ENCODE peak calls at places on chromosomes 12 and 14, in five cellular contexts. T is right atrium auricular region, P is cardiac fibroblast, N is PC-3, K is endodermal cell. M is an unnamed sample.

GRCh38 chr12:132651444-132652100 is 33.0 kb downstream of the P2RX2 start:
- DNase-seq in T (no peak), P (no peak), N (no peak), K (no peak), M (no peak)

GRCh38 chr14:96586056-96586455 is 83.9 kb downstream of the PAPOLA start:
- DNase-seq in T (peak; percentile 47), P (no peak), N (no peak), K (no peak), M (no peak)

GRCh38 chr12:28425531-28425930 is 235.3 kb downstream of the CCDC91 start:
- DNase-seq in T (no peak), P (no peak), N (no peak), K (no peak), M (no peak)

GRCh38 chr14:105316563-105316941 is 2.0 kb downstream of the PACS2 start:
- DNase-seq in T (no peak), P (no peak), N (no peak), K (no peak), M (no peak)

GRCh38 chr12:103401421-103401820 is 94.3 kb downstream of the C12orf42 start:
- DNase-seq in T (no peak), P (no peak), N (peak; percentile 84), K (peak; percentile 64), M (no peak)

GRCh38 chr12:11542599-11542998 is 106.9 kb upstream of the ETV6 start:
- DNase-seq in T (no peak), P (no peak), N (no peak), K (no peak), M (no peak)

GRCh38 chr12:96526110-96526509 is 36.7 kb downstream of the CFAP54 start:
- DNase-seq in T (no peak), P (no peak), N (no peak), K (no peak), M (no peak)

GRCh38 chr12:31650927-31651326 is 8.6 kb upstream of the ETFBKMT start:
- DNase-seq in T (no peak), P (peak; percentile 9), N (no peak), K (peak; percentile 32), M (no peak)

GRCh38 chr12:62760779-62761178 is 174.2 kb downstream of the PPM1H start:
- DNase-seq in T (no peak), P (peak; percentile 67), N (no peak), K (no peak), M (no peak)

GRCh38 chr12:121219353-121219986 is 9.5 kb downstream of the P2RX4 start:
- DNase-seq in T (no peak), P (no peak), N (no peak), K (no peak), M (no peak)

GRCh38 chr14:105525861-105526780 is at the start of gene TMEM121:
- DNase-seq in T (no peak), P (no peak), N (no peak), K (peak; percentile 76), M (no peak)

GRCh38 chr14:54120260-54120659 is 163.6 kb upstream of the BMP4 start:
- DNase-seq in T (no peak), P (no peak), N (no peak), K (no peak), M (no peak)

GRCh38 chr12:14836336-14837210 is 6.8 kb downstream of the ART4 start:
- DNase-seq in T (no peak), P (peak; percentile 85), N (peak; percentile 79), K (no peak), M (peak; percentile 41)

GRCh38 chr14:99260652-99261551 is 11.1 kb downstream of the BCL11B start:
- DNase-seq in T (no peak), P (no peak), N (no peak), K (no peak), M (no peak)

GRCh38 chr12:32083489-32083888 is 23.2 kb upstream of the BICD1 start:
- DNase-seq in T (no peak), P (peak; percentile 72), N (peak; percentile 59), K (no peak), M (peak; percentile 47)

GRCh38 chr12:107361970-107362369 is 268.6 kb upstream of the CRY1 start:
- DNase-seq in T (no peak), P (no peak), N (no peak), K (no peak), M (no peak)

DNA sequence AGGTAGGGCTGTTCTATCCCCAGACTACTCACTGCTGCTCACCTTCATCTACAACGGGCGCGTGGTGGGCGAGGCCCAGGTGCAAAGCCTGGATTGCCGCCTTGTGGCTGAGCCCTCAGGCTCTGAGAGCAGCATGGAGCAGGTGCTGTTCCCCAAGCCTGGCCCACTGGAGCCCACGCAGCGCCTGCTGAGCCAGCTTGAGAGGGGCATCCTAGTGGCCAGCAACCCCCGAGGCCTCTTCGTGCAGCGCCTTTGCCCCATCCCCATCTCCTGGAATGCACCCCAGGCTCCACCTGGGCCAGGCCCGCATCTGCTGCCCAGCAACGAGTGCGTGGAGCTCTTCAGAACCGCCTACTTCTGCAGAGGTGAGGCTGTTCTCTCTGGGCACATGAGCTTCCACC is 3.5 kb downstream of the IRF9 start:
- DNase-seq in T (no peak), P (no peak), N (no peak), K (no peak), M (no peak)
- TF ChIP-seq CTCF in T (no peak), P (no peak), N (no peak), K (no peak), M (no peak)

GRCh38 chr12:88790231-88790630 is 210.0 kb upstream of the KITLG start:
- DNase-seq in T (no peak), P (no peak), N (no peak), K (no peak), M (no peak)
- H3K4me3 ChIP-seq in T (no peak overlapping the region), P (no peak overlapping the region), N (no peak overlapping the region), K (no peak overlapping the region), M (no peak overlapping the region)

GRCh38 chr14:31951638-31951964 is 125.5 kb upstream of the ARHGAP5 start:
- DNase-seq in T (no peak), P (no peak), N (no peak), K (no peak), M (no peak)

GRCh38 chr14:31952573-31952972 is 124.5 kb upstream of the ARHGAP5 start:
- DNase-seq in T (no peak), P (no peak), N (no peak), K (no peak), M (no peak)

GRCh38 chr14:31950760-31951637 is 126.1 kb upstream of the ARHGAP5 start:
- DNase-seq in T (peak; percentile 71), P (peak; percentile 44), N (peak; percentile 81), K (peak; percentile 83), M (no peak)

GRCh38 chr14:31949709-31950108 is 127.4 kb upstream of the ARHGAP5 start:
- DNase-seq in T (no peak), P (no peak), N (peak; percentile 88), K (no peak), M (no peak)

DNA sequence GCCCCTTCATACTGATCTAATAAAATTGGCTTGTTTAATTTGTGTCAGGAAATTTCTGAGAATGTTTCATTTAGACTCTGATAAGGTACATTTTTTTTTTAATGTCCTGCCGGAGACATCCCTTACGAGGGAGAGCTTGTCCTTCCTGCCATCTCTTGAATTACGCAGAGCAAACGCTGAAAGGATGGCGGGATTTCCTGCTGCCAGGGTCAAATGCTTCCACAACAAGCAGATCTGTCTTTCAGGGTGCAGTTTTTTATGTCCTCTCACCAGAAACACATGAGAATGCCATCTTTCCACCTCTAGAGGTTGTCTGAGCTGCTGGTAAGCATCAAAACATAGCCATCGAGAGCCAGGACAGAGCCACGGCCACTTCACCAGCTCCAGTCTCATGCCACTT is 126.8 kb upstream of the ARHGAP5 start:
- DNase-seq in T (no peak), P (no peak), N (no peak), K (no peak), M (no peak)
- TF ChIP-seq CTCF in T (no peak), P (no peak), N (no peak), K (no peak), M (no peak)

GRCh38 chr12:22310276-22310675 is 24.2 kb downstream of the ST8SIA1 start:
- DNase-seq in T (no peak), P (no peak), N (no peak), K (no peak), M (no peak)

GRCh38 chr12:22306311-22306710 is 28.2 kb downstream of the ST8SIA1 start:
- DNase-seq in T (no peak), P (peak; percentile 53), N (no peak), K (no peak), M (no peak)

GRCh38 chr12:22304341-22304740 is 30.2 kb downstream of the ST8SIA1 start:
- DNase-seq in T (no peak), P (no peak), N (no peak), K (no peak), M (no peak)

GRCh38 chr12:22310712-22311111 is 23.8 kb downstream of the ST8SIA1 start:
- DNase-seq in T (no peak), P (no peak), N (no peak), K (no peak), M (no peak)

GRCh38 chr12:22307811-22308210 is 26.7 kb downstream of the ST8SIA1 start:
- DNase-seq in T (no peak), P (no peak), N (no peak), K (no peak), M (no peak)
- H3K4me3 ChIP-seq in T (no peak overlapping the region), P (no peak overlapping the region), N (no peak overlapping the region), K (no peak overlapping the region), M (no peak overlapping the region)

GRCh38 chr12:13079440-13079906 is 24.0 kb downstream of the GSG1 start:
- DNase-seq in T (no peak), P (no peak), N (peak; percentile 30), K (peak; percentile 76), M (no peak)
- TF ChIP-seq CTCF in T (no peak), P (peak; percentile 3), N (peak; percentile 25), K (peak; percentile 87), M (no peak)

GRCh38 chr12:85833558-85833957 is 2.7 kb downstream of the RASSF9 start:
- DNase-seq in T (no peak), P (no peak), N (no peak), K (no peak), M (no peak)

GRCh38 chr12:85835417-85835809 is 796 bp downstream of the RASSF9 start:
- DNase-seq in T (no peak), P (peak; percentile 56), N (peak; percentile 25), K (no peak), M (no peak)

GRCh38 chr12:85836716-85837100 is 499 bp upstream of the RASSF9 start:
- DNase-seq in T (no peak), P (no peak), N (no peak), K (peak; percentile 68), M (no peak)

GRCh38 chr12:85834378-85834777 is 1.8 kb downstream of the RASSF9 start:
- DNase-seq in T (no peak), P (no peak), N (peak; percentile 47), K (no peak), M (no peak)

GRCh38 chr12:85835810-85836715 is at the start of gene RASSF9:
- DNase-seq in T (peak; percentile 70), P (peak; percentile 97), N (peak; percentile 53), K (peak; percentile 72), M (peak; percentile 77)
- H3K4me3 ChIP-seq in T (peak within 1 kb of the TSS; percentile 41), P (peak within 1 kb of the TSS; percentile 36), N (peak within 1 kb of the TSS; percentile 70), K (peak within 1 kb of the TSS; percentile 70), M (peak within 1 kb of the TSS; percentile 52)

GRCh38 chr12:88393017-88393767 is 187.1 kb downstream of the KITLG start:
- DNase-seq in T (no peak), P (peak; percentile 43), N (peak; percentile 55), K (peak; percentile 71), M (no peak)
- TF ChIP-seq CTCF in T (peak; percentile 28), P (peak; percentile 52), N (peak; percentile 75), K (peak; percentile 74), M (peak; percentile 35)

M was measured in AG09309.